ENCODE peak calls at places on chromosomes 3 and 15, in eight cellular contexts. O, F, G, L, H, M, I and C are unnamed samples.

GRCh38 chr3:34683851-34684250 is 885.4 kb downstream of the PDCD6IP start:
- DNase-seq in F (no peak), L (peak; percentile 16), G (peak; percentile 77), M (peak; percentile 88), O (peak; percentile 71), H (peak; percentile 21), I (peak; percentile 22), C (peak; percentile 82)

GRCh38 chr3:48685603-48686511 is at the start of gene NCKIPSD:
- DNase-seq in H (peak; percentile 82), M (peak; percentile 75), G (peak; percentile 91), I (peak; percentile 87), L (peak; percentile 37), F (no peak), O (peak; percentile 92), C (peak; percentile 96)

GRCh38 chr15:41873711-41874110 is 20.1 kb downstream of the SPTBN5 start:
- DNase-seq in O (no peak), G (no peak), H (no peak), M (no peak), F (no peak), I (no peak), L (no peak), C (no peak)

GRCh38 chr3:99965077-99965476 is 147.4 kb downstream of the CMSS1 start:
- DNase-seq in L (peak; percentile 60), M (no peak), I (peak; percentile 63), H (peak; percentile 24), G (no peak), F (no peak), O (peak; percentile 60), C (no peak)

GRCh38 chr3:90062018-90062417 is 954.6 kb downstream of the EPHA3 start:
- DNase-seq in L (peak; percentile 41), G (peak; percentile 39), I (no peak), F (no peak), O (peak; percentile 51), M (peak; percentile 19), H (no peak), C (no peak)

GRCh38 chr3:42590989-42591756 is 513 bp downstream of the SS18L2 start:
- DNase-seq in M (no peak), F (no peak), L (no peak), I (no peak), H (no peak), G (peak; percentile 27), O (no peak), C (no peak)

GRCh38 chr15:66089049-66089448 is 164.5 kb downstream of the MEGF11 start:
- DNase-seq in O (no peak), G (no peak), H (no peak), M (no peak), F (no peak), L (no peak), I (no peak), C (peak; percentile 46)

GRCh38 chr3:189238071-189238470 is 66.3 kb downstream of the TPRG1 start:
- DNase-seq in I (no peak), G (no peak), F (no peak), M (no peak), H (no peak), O (no peak), L (no peak), C (no peak)

GRCh38 chr15:90694987-90695386 is 22.2 kb upstream of the BLM start:
- DNase-seq in F (no peak), M (no peak), L (no peak), O (no peak), I (no peak), H (no peak), G (no peak), C (no peak)

GRCh38 chr15:79057050-79057449 is 33.5 kb downstream of the RASGRF1 start:
- DNase-seq in M (no peak), L (no peak), G (no peak), H (no peak), I (no peak), F (no peak), O (no peak), C (no peak)

GRCh38 chr3:96354742-96355141 is 459.7 kb upstream of the EPHA6 start:
- DNase-seq in G (no peak), F (no peak), H (no peak), M (no peak), O (peak; percentile 78), I (no peak), L (peak; percentile 25), C (no peak)

GRCh38 chr15:98649621-98649995 is 1.3 kb downstream of the IGF1R start:
- DNase-seq in H (peak; percentile 44), M (peak; percentile 62), I (peak; percentile 31), G (no peak), O (no peak), F (no peak), L (no peak), C (peak; percentile 72)

GRCh38 chr15:42314818-42315217 is 41.6 kb upstream of the TMEM87A start:
- DNase-seq in O (no peak), L (no peak), G (no peak), F (no peak), M (no peak), I (no peak), H (no peak), C (no peak)

GRCh38 chr3:58326267-58326932 is 6.3 kb upstream of the PXK start:
- DNase-seq in G (no peak), I (no peak), M (no peak), H (no peak), L (no peak), O (no peak), F (no peak), C (no peak)

GRCh38 chr15:50190166-50190570 is 8.2 kb downstream of the SLC27A2 start:
- DNase-seq in G (no peak), H (no peak), O (no peak), F (no peak), M (no peak), L (no peak), I (no peak), C (no peak)

GRCh38 chr3:2544718-2545117 is 446.1 kb downstream of the CNTN4 start:
- DNase-seq in M (no peak), H (no peak), O (no peak), I (no peak), G (no peak), L (no peak), F (no peak), C (no peak)

GRCh38 chr3:113287111-113287817 is 75.9 kb downstream of the BOC start:
- DNase-seq in O (peak; percentile 92), L (peak; percentile 76), H (peak; percentile 25), F (peak; percentile 23), M (no peak), G (no peak), I (no peak), C (no peak)

DNA sequence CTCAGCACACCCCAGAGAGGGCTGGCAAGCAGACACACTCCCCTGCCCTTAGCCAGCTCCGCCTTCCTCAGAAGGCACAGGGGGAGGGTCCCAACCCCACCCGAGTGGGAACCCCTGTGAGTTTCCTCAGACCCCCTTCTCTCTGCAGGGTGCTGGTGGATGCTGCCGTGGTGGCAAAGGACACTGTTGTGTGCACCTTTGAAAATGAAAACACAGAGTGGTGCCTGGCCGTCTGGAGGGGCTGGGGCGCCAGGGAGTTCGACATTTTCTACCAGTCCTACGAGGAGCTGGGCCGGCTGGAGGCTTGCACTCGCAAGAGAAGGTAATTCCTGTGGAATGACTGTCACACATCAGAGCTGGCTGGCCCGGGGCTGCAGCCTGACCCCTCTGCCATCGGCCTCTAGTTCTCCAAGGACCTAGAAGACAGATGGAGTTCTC is 149.4 kb downstream of the LRRK1 start:
- DNase-seq in O (no peak), G (no peak), F (no peak), M (no peak), H (no peak), I (no peak), L (peak; percentile 11), C (no peak)
- H3K4me3 ChIP-seq in O (no peak overlapping the region), G (no peak overlapping the region), F (no peak overlapping the region), M (no peak overlapping the region), H (no peak overlapping the region), I (no peak overlapping the region), L (no peak overlapping the region), C (no peak overlapping the region)

DNA sequence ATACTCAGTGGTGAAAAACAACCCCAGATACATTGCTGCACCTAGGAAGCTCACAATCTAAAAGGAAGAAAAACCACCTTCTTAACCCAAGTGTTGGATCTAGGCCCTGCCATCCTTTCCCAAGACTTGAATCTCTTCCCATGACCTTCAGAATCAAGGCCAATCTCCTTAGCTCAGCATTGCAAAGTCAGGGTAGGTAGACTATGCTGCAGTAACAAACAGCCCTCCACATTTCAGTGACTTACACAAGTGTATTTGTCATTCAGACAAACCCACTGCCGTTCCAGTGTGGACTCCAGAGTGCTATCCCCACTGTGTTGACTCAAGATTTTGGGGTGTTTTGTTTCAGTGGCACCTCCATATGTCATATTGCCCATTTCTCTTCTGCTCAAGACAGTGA is 278.4 kb downstream of the UACA start:
- DNase-seq in I (no peak), G (no peak), F (no peak), H (no peak), O (no peak), L (no peak), M (no peak), C (no peak)
- H3K27me3 ChIP-seq in I (no peaks in the 10 kb centered on the region), G (no peaks in the 10 kb centered on the region), F (peaks cover 27% of the 10 kb centered on the region), H (no peaks in the 10 kb centered on the region), O (no peaks in the 10 kb centered on the region), L (peaks cover 42% of the 10 kb centered on the region), M (no peaks in the 10 kb centered on the region), C (no peaks in the 10 kb centered on the region)

DNA sequence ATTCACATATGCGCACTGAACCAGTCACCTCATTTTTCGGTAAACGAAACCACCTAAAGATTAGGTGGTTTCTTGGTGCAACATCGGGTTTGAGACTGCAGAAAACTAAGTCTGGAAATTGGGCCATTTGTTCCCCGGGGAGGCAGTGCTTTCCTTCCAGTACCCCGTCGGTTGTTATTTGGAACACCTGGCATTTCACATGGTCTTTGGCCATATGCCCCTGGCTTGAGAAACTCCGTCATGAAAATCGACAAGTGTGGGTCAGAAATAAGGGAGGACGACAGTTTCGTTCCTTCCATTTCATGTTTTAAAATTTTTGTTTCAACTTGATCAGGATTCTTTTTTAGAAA is 544 bp upstream of the GATM start:
- DNase-seq in O (no peak), I (no peak), F (no peak), G (no peak), L (no peak), M (no peak), H (peak; percentile 88), C (no peak)
- H3K4me3 ChIP-seq in O (no peak overlapping the region), I (peak overlapping the region; percentile 74), F (no peak overlapping the region), G (no peak overlapping the region), L (peak overlapping the region; percentile 54), M (peak overlapping the region; percentile 54), H (peak overlapping the region; percentile 91), C (peak overlapping the region; percentile 61)

GRCh38 chr3:186121271-186121670 is 12.4 kb upstream of the ETV5 start:
- DNase-seq in F (no peak), L (no peak), I (no peak), H (peak; percentile 61), M (no peak), G (no peak), O (no peak), C (no peak)

GRCh38 chr3:186119499-186119898 is 10.6 kb upstream of the ETV5 start:
- DNase-seq in H (no peak), I (no peak), F (no peak), G (no peak), O (no peak), L (no peak), M (no peak), C (no peak)

GRCh38 chr3:186117521-186118111 is 8.7 kb upstream of the ETV5 start:
- DNase-seq in H (no peak), F (no peak), L (no peak), O (no peak), I (no peak), M (no peak), G (no peak), C (no peak)

GRCh38 chr3:186121968-186122367 is 13.1 kb upstream of the ETV5 start:
- DNase-seq in G (peak; percentile 80), L (no peak), O (no peak), I (no peak), M (no peak), F (no peak), H (peak; percentile 88), C (no peak)

GRCh38 chr3:186118692-186119091 is 9.8 kb upstream of the ETV5 start:
- DNase-seq in I (no peak), F (no peak), M (no peak), L (no peak), H (peak; percentile 68), G (no peak), O (no peak), C (no peak)
- H3K27me3 ChIP-seq in I (no peaks in the 10 kb centered on the region), F (peaks cover 9% of the 10 kb centered on the region), M (no peaks in the 10 kb centered on the region), L (peaks cover 30% of the 10 kb centered on the region), H (no peaks in the 10 kb centered on the region), G (no peaks in the 10 kb centered on the region), O (peaks cover 36% of the 10 kb centered on the region), C (no peaks in the 10 kb centered on the region)